ENCODE peak calls at places on chromosome 15, in five cellular contexts. A, V, F, M and O are unnamed samples.

GRCh38 chr15:34732430-34732829 is 22.4 kb downstream of the GJD2 start:
- DNase-seq in V (no peak), M (no peak), A (no peak), F (no peak), O (no peak)

GRCh38 chr15:70424937-70425411 is 327.3 kb upstream of the TLE3 start:
- DNase-seq in V (peak; percentile 55), M (no peak), F (no peak), A (no peak), O (no peak)

GRCh38 chr15:74988007-74988800 is 7.2 kb upstream of the SCAMP5 start:
- DNase-seq in A (no peak), V (peak; percentile 35), M (peak; percentile 70), F (peak; percentile 6), O (no peak)

GRCh38 chr15:26235148-26235769 is 372.1 kb upstream of the ATP10A start:
- DNase-seq in A (no peak), F (no peak), M (no peak), V (no peak), O (no peak)

GRCh38 chr15:63729115-63729884 is 104.4 kb downstream of the HERC1 start:
- DNase-seq in F (no peak), A (no peak), M (no peak), V (no peak), O (no peak)

GRCh38 chr15:77537006-77537405 is 95.7 kb downstream of the LINGO1 start:
- DNase-seq in V (no peak), A (no peak), F (no peak), M (no peak), O (no peak)

GRCh38 chr15:96066126-96066525 is 264.4 kb upstream of the NR2F2 start:
- DNase-seq in A (no peak), F (no peak), M (no peak), V (no peak), O (no peak)

GRCh38 chr15:24916305-24917009 is 38.3 kb upstream of the SNRPN start:
- DNase-seq in F (no peak), A (no peak), M (no peak), V (peak; percentile 47), O (no peak)

GRCh38 chr15:98386594-98386993 is 261.7 kb upstream of the IGF1R start:
- DNase-seq in F (no peak), A (no peak), M (no peak), V (no peak), O (no peak)

GRCh38 chr15:100131321-100132224 is 210.2 kb downstream of the ADAMTS17 start:
- DNase-seq in V (peak; percentile 11), F (no peak), M (peak; percentile 55), A (no peak), O (no peak)

GRCh38 chr15:27418729-27419128 is 447.7 kb downstream of the GABRG3 start:
- DNase-seq in M (no peak), F (no peak), A (no peak), V (peak; percentile 5), O (no peak)

GRCh38 chr15:58665676-58666075 is 83.8 kb downstream of the ADAM10 start:
- DNase-seq in M (no peak), V (no peak), A (no peak), F (no peak), O (no peak)

GRCh38 chr15:48112242-48112641 is 8.5 kb upstream of the SLC24A5 start:
- DNase-seq in V (no peak), M (peak; percentile 39), A (no peak), F (peak; percentile 10), O (no peak)

GRCh38 chr15:79206940-79207339 is 75.6 kb upstream of the ANKRD34C start:
- DNase-seq in F (no peak), V (no peak), A (no peak), M (no peak), O (no peak)

GRCh38 chr15:68196445-68197169 is 8.5 kb downstream of the CALML4 start:
- DNase-seq in A (no peak), V (no peak), F (no peak), M (no peak), O (no peak)

GRCh38 chr15:58392611-58393161 is 39.1 kb upstream of the LIPC start:
- DNase-seq in F (peak; percentile 86), A (no peak), V (no peak), M (no peak), O (no peak)

GRCh38 chr15:57031082-57031481 is 112.6 kb downstream of the TCF12 start:
- DNase-seq in M (no peak), V (no peak), A (no peak), F (no peak), O (no peak)

GRCh38 chr15:89325039-89325803 is 9.4 kb downstream of the POLG start:
- DNase-seq in A (no peak), M (no peak), F (no peak), V (no peak), O (no peak)

GRCh38 chr15:51132384-51133139 is 37.9 kb upstream of the TNFAIP8L3 start:
- DNase-seq in V (no peak), M (peak; percentile 98), F (peak; percentile 95), A (peak; percentile 24), O (peak; percentile 93)

GRCh38 chr15:72614810-72615532 is 39.5 kb upstream of the GOLGA6B start:
- DNase-seq in V (no peak), A (no peak), F (no peak), M (no peak), O (no peak)

GRCh38 chr15:73190189-73190601 is 137.9 kb downstream of the NEO1 start:
- DNase-seq in V (no peak), F (no peak), M (peak; percentile 65), A (no peak), O (no peak)

GRCh38 chr15:60374628-60375081 is 23.1 kb downstream of the ANXA2 start:
- DNase-seq in F (peak; percentile 94), A (no peak), V (no peak), M (peak; percentile 93), O (peak; percentile 78)

GRCh38 chr15:62901916-62902554 is 140.5 kb upstream of the TPM1 start:
- DNase-seq in F (no peak), A (no peak), V (no peak), M (no peak), O (no peak)

GRCh38 chr15:84934942-84935729 is 46.5 kb upstream of the PDE8A start:
- DNase-seq in F (no peak), A (no peak), M (no peak), V (no peak), O (no peak)